ENCODE peak calls at places on chromosomes 13 and 19, in nine cellular contexts. V is Panc1, S is heart left ventricle, D is mesendoderm, C is Peyer's patch, Q is mammary epithelial cell, Y is left ventricle myocardium inferior, B is IMR-90, K is testis. E is an unnamed sample. For H3K4me1, the result is how much of the 10 kb centered on the place peaks cover.

GRCh38 chr13:97259787-97260641 is 37.9 kb downstream of the MBNL2 start:
- DNase-seq in V (no peak), S (peak), D (peak), C (no peak), Q (no peak), Y (no peak), B (peak), K (no peak), E (peak)

GRCh38 chr19:9565900-9566705 is 18.2 kb downstream of the ZNF121 start:
- DNase-seq in V (no peak), S (no peak), D (peak), C (no peak), Q (no peak), Y (no peak), B (peak), K (no peak), E (peak)

GRCh38 chr13:112953591-112954487 is 15.2 kb upstream of the MCF2L start:
- DNase-seq in V (no peak), S (no peak), D (no peak), C (peak), Q (no peak), Y (no peak), B (no peak), K (no peak), E (no peak)

GRCh38 chr13:43132911-43133310 is 109.5 kb downstream of the DNAJC15 start:
- DNase-seq in V (no peak), S (no peak), D (no peak), C (no peak), Q (no peak), Y (no peak), B (no peak), K (no peak), E (no peak)

GRCh38 chr19:18746393-18747167 is 44.5 kb downstream of the COMP start:
- DNase-seq in V (no peak), S (no peak), D (peak), C (no peak), Q (no peak), Y (no peak), B (no peak), K (no peak), E (no peak)

GRCh38 chr19:19657397-19657783 is 6.1 kb downstream of the ATP13A1 start:
- DNase-seq in V (no peak), S (no peak), D (no peak), C (no peak), Q (no peak), Y (no peak), B (no peak), K (no peak), E (no peak)

GRCh38 chr19:752652-753517 is 2.0 kb downstream of the MISP start:
- DNase-seq in V (no peak), S (peak), D (no peak), C (peak), Q (peak), Y (no peak), B (peak), K (no peak), E (peak)

GRCh38 chr19:51093066-51093465 is 10.4 kb upstream of the KLK14 start:
- DNase-seq in V (no peak), S (no peak), D (no peak), C (no peak), Q (no peak), Y (no peak), B (no peak), K (no peak), E (no peak)

GRCh38 chr19:8526345-8527062 is 12.5 kb upstream of the ZNF414 start:
- DNase-seq in V (no peak), S (peak), D (peak), C (peak), Q (peak), Y (peak), B (peak), K (peak), E (peak)

GRCh38 chr19:41297628-41298326 is 12.2 kb upstream of the CCDC97 start:
- DNase-seq in V (no peak), S (peak), D (no peak), C (peak), Q (no peak), Y (no peak), B (no peak), K (no peak), E (no peak)

GRCh38 chr19:45451181-45451849 is 16.5 kb upstream of the FOSB start:
- DNase-seq in V (no peak), S (no peak), D (peak), C (peak), Q (peak), Y (no peak), B (peak), K (peak), E (peak)

GRCh38 chr19:37007587-37008220 is 70.5 kb upstream of the ZNF420 start:
- DNase-seq in V (no peak), S (peak), D (no peak), C (no peak), Q (peak), Y (peak), B (no peak), K (peak), E (no peak)

GRCh38 chr19:38463365-38463764 is 29.9 kb downstream of the RYR1 start:
- DNase-seq in V (no peak), S (no peak), D (no peak), C (no peak), Q (no peak), Y (no peak), B (no peak), K (no peak), E (no peak)

GRCh38 chr13:47679391-47679790 is 321.7 kb downstream of the SUCLA2 start:
- DNase-seq in V (no peak), S (no peak), D (no peak), C (no peak), Q (peak), Y (no peak), B (peak), K (no peak), E (no peak)

GRCh38 chr13:94063096-94063495 is 416.4 kb downstream of the DCT start:
- DNase-seq in V (no peak), S (no peak), D (no peak), C (no peak), Q (no peak), Y (no peak), B (peak), K (no peak), E (no peak)

GRCh38 chr19:39926170-39926755 is 8.2 kb downstream of the FCGBP start:
- DNase-seq in V (no peak), S (no peak), D (peak), C (no peak), Q (no peak), Y (no peak), B (no peak), K (no peak), E (no peak)

GRCh38 chr13:40963927-40964326 is 55.2 kb downstream of the ELF1 start:
- DNase-seq in V (no peak), S (no peak), D (peak), C (no peak), Q (peak), Y (no peak), B (peak), K (no peak), E (no peak)

GRCh38 chr13:109243311-109243951 is 543.0 kb downstream of the IRS2 start:
- DNase-seq in V (no peak), S (peak), D (peak), C (no peak), Q (peak), Y (no peak), B (peak), K (no peak), E (peak)

GRCh38 chr13:76380436-76381065 is 505.7 kb downstream of the KCTD12 start:
- DNase-seq in V (no peak), S (no peak), D (no peak), C (no peak), Q (peak), Y (no peak), B (peak), K (no peak), E (no peak)

GRCh38 chr19:17346109-17346671 is 8.8 kb downstream of the GTPBP3 start:
- DNase-seq in V (no peak), S (peak), D (peak), C (peak), Q (peak), Y (peak), B (peak), K (peak), E (peak)

GRCh38 chr19:2244122-2244411 is 5.1 kb upstream of the AMH start:
- DNase-seq in V (no peak), S (no peak), D (no peak), C (no peak), Q (no peak), Y (no peak), B (no peak), K (no peak), E (no peak)

GRCh38 chr19:2244486-2244885 is 4.6 kb upstream of the AMH start:
- DNase-seq in V (no peak), S (no peak), D (no peak), C (no peak), Q (no peak), Y (no peak), B (no peak), K (no peak), E (no peak)

GRCh38 chr19:2242811-2243210 is 6.2 kb downstream of the SF3A2 start:
- DNase-seq in V (no peak), S (no peak), D (no peak), C (no peak), Q (no peak), Y (no peak), B (no peak), K (no peak), E (no peak)

GRCh38 chr19:2242092-2242537 is 5.5 kb downstream of the SF3A2 start:
- DNase-seq in V (no peak), S (no peak), D (no peak), C (peak), Q (no peak), Y (no peak), B (no peak), K (no peak), E (no peak)

GRCh38 chr19:2243274-2244121 is 5.6 kb upstream of the AMH start:
- DNase-seq in V (no peak), S (no peak), D (no peak), C (peak), Q (no peak), Y (no peak), B (no peak), K (no peak), E (no peak)
- H3K4me1 ChIP-seq in V (under half), S (under half), D (under half), C (under half), Q (under half), Y (half or more), B (under half), K (under half), E (under half)

GRCh38 chr19:11173516-11174155 is 18.1 kb upstream of the SPC24 start:
- DNase-seq in V (no peak), S (no peak), D (no peak), C (no peak), Q (no peak), Y (no peak), B (no peak), K (no peak), E (no peak)
- H3K27ac ChIP-seq in V (no peak), S (peak), D (no peak), C (no peak), Q (no peak), Y (no peak), B (no peak), K (no peak), E (no peak)

GRCh38 chr19:57552432-57552831 is 7.2 kb downstream of the ZNF550 start:
- DNase-seq in V (no peak), S (no peak), D (no peak), C (no peak), Q (no peak), Y (no peak), B (no peak), K (no peak), E (no peak)

DNA sequence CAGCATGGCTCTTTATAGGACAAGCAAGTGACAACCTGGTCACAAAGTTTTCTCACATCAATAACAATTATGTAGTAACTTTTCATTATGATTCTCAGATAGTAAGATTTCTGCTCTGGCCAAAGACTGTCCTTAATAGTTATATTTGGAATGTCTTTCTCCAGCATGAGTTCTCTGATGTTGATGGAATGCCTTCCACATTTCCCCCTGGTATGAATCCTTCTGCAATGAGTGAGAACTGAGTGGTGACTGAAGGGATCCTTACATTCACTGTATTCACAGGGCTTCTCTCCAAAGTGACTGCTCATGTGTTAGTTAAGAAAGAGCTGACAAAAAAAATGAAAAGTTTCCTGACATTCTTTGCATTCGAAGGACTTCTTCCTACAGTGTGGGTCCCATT is 13.2 kb downstream of the ZNF550 start:
- DNase-seq in V (no peak), S (no peak), D (no peak), C (no peak), Q (no peak), Y (no peak), B (no peak), K (no peak), E (no peak)
- H3K4me3 ChIP-seq in V (no peak), S (no peak), D (peak), C (no peak), Q (no peak), Y (no peak), B (no peak), K (no peak), E (no peak)

DNA sequence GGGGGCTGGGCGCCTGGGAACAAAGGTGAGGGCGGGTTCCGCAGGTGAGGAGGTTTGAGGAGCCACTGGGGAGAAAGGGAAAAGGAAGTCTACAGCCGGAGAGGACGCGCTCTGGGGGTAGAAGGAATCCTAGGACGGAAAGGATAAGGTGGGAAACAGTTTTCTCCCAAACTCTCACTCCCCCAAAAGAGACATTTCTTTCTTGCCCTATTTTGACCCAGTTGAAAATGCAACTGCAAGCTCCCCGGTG is 651 bp upstream of the POLR1D start:
- DNase-seq in V (no peak), S (no peak), D (no peak), C (no peak), Q (no peak), Y (no peak), B (no peak), K (no peak), E (no peak)
- H3K4me1 ChIP-seq in V (under half), S (under half), D (under half), C (under half), Q (under half), Y (half or more), B (under half), K (under half), E (under half)

GRCh38 chr13:50942630-50943311 is 33.2 kb downstream of the RNASEH2B start:
- DNase-seq in V (no peak), S (no peak), D (peak), C (no peak), Q (no peak), Y (no peak), B (no peak), K (no peak), E (no peak)
- H3K27ac ChIP-seq in V (no peak), S (no peak), D (no peak), C (no peak), Q (no peak), Y (no peak), B (no peak), K (no peak), E (no peak)

DNA sequence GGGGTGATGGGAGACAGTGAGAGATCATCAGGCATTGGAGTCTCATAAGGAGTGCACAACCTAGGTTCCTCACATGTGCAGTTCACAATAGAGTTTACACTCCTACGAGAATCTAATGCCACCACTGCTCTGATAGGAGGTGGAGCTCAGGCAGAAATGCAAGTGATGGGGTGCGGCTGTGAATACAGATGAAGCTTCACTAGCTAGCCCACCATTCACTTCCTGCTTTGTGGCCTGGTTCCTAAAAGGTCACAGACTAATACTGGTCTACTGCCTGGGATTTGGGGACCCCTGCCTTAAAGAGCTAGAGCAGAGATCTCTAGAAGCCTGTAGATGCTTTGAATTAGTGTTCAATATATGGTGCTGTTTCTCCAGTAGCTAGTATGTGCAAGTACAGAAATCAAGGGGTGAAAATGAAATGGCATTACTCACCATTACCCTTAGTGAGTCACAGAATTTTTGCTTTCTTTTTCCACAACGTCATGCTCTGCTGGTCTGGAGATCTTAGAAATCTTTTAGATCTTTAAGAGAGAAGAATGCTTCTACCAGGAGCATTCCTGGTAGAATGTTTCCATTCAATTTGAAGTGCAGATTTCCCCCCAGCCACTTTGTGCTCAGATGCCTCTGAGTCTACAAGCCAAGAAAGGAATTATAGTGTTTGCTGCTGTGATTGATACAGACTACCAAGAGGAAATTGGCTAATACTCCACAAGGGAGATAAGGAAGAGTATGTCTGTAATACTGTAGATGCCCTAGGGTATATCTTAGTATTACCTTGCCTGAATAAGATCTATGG is 2301.2 kb downstream of the PCDH9 start:
- DNase-seq in V (peak), S (no peak), D (peak), C (no peak), Q (peak), Y (no peak), B (peak), K (no peak), E (no peak)
- H3K4me3 ChIP-seq in V (no peak), S (no peak), D (no peak), C (no peak), Q (no peak), Y (no peak), B (no peak), K (no peak), E (no peak)